ENCODE peak calls at places on chromosomes 13 and 19, in ten cellular contexts. One of them, this sample, is unnamed.

GRCh38 chr19:50489461-50490011 is 12.9 kb upstream of the GARIN5A start:
- DNase-seq in HEK293T: no peak
- DNase-seq in AG04450: no peak
- DNase-seq in stimulated activated CD4-positive, alpha-beta T cell treated with anti-CD3 and anti-CD28 coated beads, Interleukin-1b, Interleukin-23, amount 100 ng/mL, for 1 hour: no peak
- DNase-seq in omental fat pad: no peak
- DNase-seq in T1000: no peak
- DNase-seq in fibroblast of lung: no peak
- DNase-seq in GM12892: no peak
- DNase-seq in OCI-LY7: no peak
- DNase-seq in NCI-H748 treated with DMSO at 0.1 percent for 48 hours: no peak
- DNase-seq in this sample: no peak

GRCh38 chr13:112931028-112931934 is 37.7 kb upstream of the MCF2L start:
- DNase-seq in HEK293T: peak
- DNase-seq in AG04450: peak
- DNase-seq in stimulated activated CD4-positive, alpha-beta T cell treated with anti-CD3 and anti-CD28 coated beads, Interleukin-1b, Interleukin-23, amount 100 ng/mL, for 1 hour: no peak
- DNase-seq in omental fat pad: no peak
- DNase-seq in T1000: no peak
- DNase-seq in fibroblast of lung: peak
- DNase-seq in GM12892: no peak
- DNase-seq in OCI-LY7: no peak
- DNase-seq in NCI-H748 treated with DMSO at 0.1 percent for 48 hours: peak
- DNase-seq in this sample: no peak

GRCh38 chr19:41859213-41859617 is 840 bp upstream of the RPS19 start:
- DNase-seq in HEK293T: no peak
- DNase-seq in AG04450: no peak
- DNase-seq in stimulated activated CD4-positive, alpha-beta T cell treated with anti-CD3 and anti-CD28 coated beads, Interleukin-1b, Interleukin-23, amount 100 ng/mL, for 1 hour: no peak
- DNase-seq in omental fat pad: no peak
- DNase-seq in T1000: no peak
- DNase-seq in fibroblast of lung: no peak
- DNase-seq in GM12892: no peak
- DNase-seq in OCI-LY7: no peak
- DNase-seq in NCI-H748 treated with DMSO at 0.1 percent for 48 hours: no peak
- DNase-seq in this sample: no peak

GRCh38 chr19:42495663-42496062 is 32.6 kb downstream of the CEACAM1 start:
- DNase-seq in HEK293T: no peak
- DNase-seq in AG04450: no peak
- DNase-seq in stimulated activated CD4-positive, alpha-beta T cell treated with anti-CD3 and anti-CD28 coated beads, Interleukin-1b, Interleukin-23, amount 100 ng/mL, for 1 hour: no peak
- DNase-seq in omental fat pad: no peak
- DNase-seq in T1000: no peak
- DNase-seq in fibroblast of lung: no peak
- DNase-seq in GM12892: no peak
- DNase-seq in OCI-LY7: no peak
- DNase-seq in NCI-H748 treated with DMSO at 0.1 percent for 48 hours: no peak
- DNase-seq in this sample: no peak

GRCh38 chr13:98930014-98930625 is 47.7 kb downstream of the DOCK9 start:
- DNase-seq in HEK293T: no peak
- DNase-seq in AG04450: no peak
- DNase-seq in stimulated activated CD4-positive, alpha-beta T cell treated with anti-CD3 and anti-CD28 coated beads, Interleukin-1b, Interleukin-23, amount 100 ng/mL, for 1 hour: no peak
- DNase-seq in omental fat pad: no peak
- DNase-seq in T1000: no peak
- DNase-seq in fibroblast of lung: no peak
- DNase-seq in GM12892: no peak
- DNase-seq in OCI-LY7: no peak
- DNase-seq in NCI-H748 treated with DMSO at 0.1 percent for 48 hours: no peak
- DNase-seq in this sample: no peak

GRCh38 chr13:114148521-114148855 is 16.1 kb upstream of the RASA3 start:
- DNase-seq in HEK293T: no peak
- DNase-seq in AG04450: no peak
- DNase-seq in stimulated activated CD4-positive, alpha-beta T cell treated with anti-CD3 and anti-CD28 coated beads, Interleukin-1b, Interleukin-23, amount 100 ng/mL, for 1 hour: peak
- DNase-seq in omental fat pad: no peak
- DNase-seq in T1000: no peak
- DNase-seq in fibroblast of lung: no peak
- DNase-seq in GM12892: no peak
- DNase-seq in OCI-LY7: no peak
- DNase-seq in NCI-H748 treated with DMSO at 0.1 percent for 48 hours: peak
- DNase-seq in this sample: peak

GRCh38 chr13:114203536-114203935 is 24.5 kb downstream of the CFAP97D2 start:
- DNase-seq in HEK293T: no peak
- DNase-seq in AG04450: no peak
- DNase-seq in stimulated activated CD4-positive, alpha-beta T cell treated with anti-CD3 and anti-CD28 coated beads, Interleukin-1b, Interleukin-23, amount 100 ng/mL, for 1 hour: no peak
- DNase-seq in omental fat pad: no peak
- DNase-seq in T1000: no peak
- DNase-seq in fibroblast of lung: no peak
- DNase-seq in GM12892: no peak
- DNase-seq in OCI-LY7: no peak
- DNase-seq in NCI-H748 treated with DMSO at 0.1 percent for 48 hours: no peak
- DNase-seq in this sample: no peak

GRCh38 chr19:41413947-41414346 is 13.2 kb downstream of the B3GNT8 start:
- DNase-seq in HEK293T: no peak
- DNase-seq in AG04450: no peak
- DNase-seq in stimulated activated CD4-positive, alpha-beta T cell treated with anti-CD3 and anti-CD28 coated beads, Interleukin-1b, Interleukin-23, amount 100 ng/mL, for 1 hour: no peak
- DNase-seq in omental fat pad: no peak
- DNase-seq in T1000: no peak
- DNase-seq in fibroblast of lung: no peak
- DNase-seq in GM12892: no peak
- DNase-seq in OCI-LY7: no peak
- DNase-seq in NCI-H748 treated with DMSO at 0.1 percent for 48 hours: no peak
- DNase-seq in this sample: no peak

GRCh38 chr13:30504081-30504480 is 38.3 kb upstream of the HMGB1 start:
- DNase-seq in HEK293T: no peak
- DNase-seq in AG04450: no peak
- DNase-seq in stimulated activated CD4-positive, alpha-beta T cell treated with anti-CD3 and anti-CD28 coated beads, Interleukin-1b, Interleukin-23, amount 100 ng/mL, for 1 hour: no peak
- DNase-seq in omental fat pad: no peak
- DNase-seq in T1000: no peak
- DNase-seq in fibroblast of lung: peak
- DNase-seq in GM12892: peak
- DNase-seq in OCI-LY7: no peak
- DNase-seq in NCI-H748 treated with DMSO at 0.1 percent for 48 hours: no peak
- DNase-seq in this sample: no peak

GRCh38 chr13:39035799-39036198 is 2.1 kb downstream of the PROSER1 start:
- DNase-seq in HEK293T: no peak
- DNase-seq in AG04450: no peak
- DNase-seq in stimulated activated CD4-positive, alpha-beta T cell treated with anti-CD3 and anti-CD28 coated beads, Interleukin-1b, Interleukin-23, amount 100 ng/mL, for 1 hour: no peak
- DNase-seq in omental fat pad: no peak
- DNase-seq in T1000: no peak
- DNase-seq in fibroblast of lung: no peak
- DNase-seq in GM12892: no peak
- DNase-seq in OCI-LY7: no peak
- DNase-seq in NCI-H748 treated with DMSO at 0.1 percent for 48 hours: no peak
- DNase-seq in this sample: no peak

GRCh38 chr13:112587767-112588489 is at the start of gene TUBGCP3:
- DNase-seq in HEK293T: peak
- DNase-seq in AG04450: peak
- DNase-seq in stimulated activated CD4-positive, alpha-beta T cell treated with anti-CD3 and anti-CD28 coated beads, Interleukin-1b, Interleukin-23, amount 100 ng/mL, for 1 hour: peak
- DNase-seq in omental fat pad: no peak
- DNase-seq in T1000: peak
- DNase-seq in fibroblast of lung: peak
- DNase-seq in GM12892: peak
- DNase-seq in OCI-LY7: peak
- DNase-seq in NCI-H748 treated with DMSO at 0.1 percent for 48 hours: peak
- DNase-seq in this sample: peak

GRCh38 chr13:99289674-99290337 is 17.4 kb downstream of the GPR183 start:
- DNase-seq in HEK293T: no peak
- DNase-seq in AG04450: no peak
- DNase-seq in stimulated activated CD4-positive, alpha-beta T cell treated with anti-CD3 and anti-CD28 coated beads, Interleukin-1b, Interleukin-23, amount 100 ng/mL, for 1 hour: no peak
- DNase-seq in omental fat pad: no peak
- DNase-seq in T1000: no peak
- DNase-seq in fibroblast of lung: no peak
- DNase-seq in GM12892: no peak
- DNase-seq in OCI-LY7: no peak
- DNase-seq in NCI-H748 treated with DMSO at 0.1 percent for 48 hours: no peak
- DNase-seq in this sample: no peak

GRCh38 chr13:23544668-23545067 is 25.5 kb upstream of the TNFRSF19 start:
- DNase-seq in HEK293T: no peak
- DNase-seq in AG04450: no peak
- DNase-seq in stimulated activated CD4-positive, alpha-beta T cell treated with anti-CD3 and anti-CD28 coated beads, Interleukin-1b, Interleukin-23, amount 100 ng/mL, for 1 hour: no peak
- DNase-seq in omental fat pad: no peak
- DNase-seq in T1000: no peak
- DNase-seq in fibroblast of lung: no peak
- DNase-seq in GM12892: no peak
- DNase-seq in OCI-LY7: no peak
- DNase-seq in NCI-H748 treated with DMSO at 0.1 percent for 48 hours: no peak
- DNase-seq in this sample: no peak

GRCh38 chr19:8902520-8902919 is 70.3 kb downstream of the MBD3L1 start:
- DNase-seq in HEK293T: no peak
- DNase-seq in AG04450: no peak
- DNase-seq in stimulated activated CD4-positive, alpha-beta T cell treated with anti-CD3 and anti-CD28 coated beads, Interleukin-1b, Interleukin-23, amount 100 ng/mL, for 1 hour: no peak
- DNase-seq in omental fat pad: no peak
- DNase-seq in T1000: no peak
- DNase-seq in fibroblast of lung: no peak
- DNase-seq in GM12892: no peak
- DNase-seq in OCI-LY7: no peak
- DNase-seq in NCI-H748 treated with DMSO at 0.1 percent for 48 hours: no peak
- DNase-seq in this sample: no peak

GRCh38 chr13:33229446-33230177 is 55.9 kb downstream of the STARD13 start:
- DNase-seq in HEK293T: no peak
- DNase-seq in AG04450: no peak
- DNase-seq in stimulated activated CD4-positive, alpha-beta T cell treated with anti-CD3 and anti-CD28 coated beads, Interleukin-1b, Interleukin-23, amount 100 ng/mL, for 1 hour: no peak
- DNase-seq in omental fat pad: no peak
- DNase-seq in T1000: no peak
- DNase-seq in fibroblast of lung: no peak
- DNase-seq in GM12892: no peak
- DNase-seq in OCI-LY7: no peak
- DNase-seq in NCI-H748 treated with DMSO at 0.1 percent for 48 hours: no peak
- DNase-seq in this sample: no peak

GRCh38 chr19:29001922-29002247 is 211.1 kb downstream of the UQCRFS1 start:
- DNase-seq in HEK293T: no peak
- DNase-seq in AG04450: no peak
- DNase-seq in stimulated activated CD4-positive, alpha-beta T cell treated with anti-CD3 and anti-CD28 coated beads, Interleukin-1b, Interleukin-23, amount 100 ng/mL, for 1 hour: no peak
- DNase-seq in omental fat pad: no peak
- DNase-seq in T1000: no peak
- DNase-seq in fibroblast of lung: no peak
- DNase-seq in GM12892: no peak
- DNase-seq in OCI-LY7: no peak
- DNase-seq in NCI-H748 treated with DMSO at 0.1 percent for 48 hours: no peak
- DNase-seq in this sample: no peak

GRCh38 chr13:29859971-29860370 is 9.6 kb upstream of the UBL3 start:
- DNase-seq in HEK293T: no peak
- DNase-seq in AG04450: no peak
- DNase-seq in stimulated activated CD4-positive, alpha-beta T cell treated with anti-CD3 and anti-CD28 coated beads, Interleukin-1b, Interleukin-23, amount 100 ng/mL, for 1 hour: no peak
- DNase-seq in omental fat pad: no peak
- DNase-seq in T1000: no peak
- DNase-seq in fibroblast of lung: peak
- DNase-seq in GM12892: no peak
- DNase-seq in OCI-LY7: no peak
- DNase-seq in NCI-H748 treated with DMSO at 0.1 percent for 48 hours: no peak
- DNase-seq in this sample: no peak

GRCh38 chr13:112722433-112723250 is 32.8 kb downstream of the ATP11A start:
- DNase-seq in HEK293T: no peak
- DNase-seq in AG04450: peak
- DNase-seq in stimulated activated CD4-positive, alpha-beta T cell treated with anti-CD3 and anti-CD28 coated beads, Interleukin-1b, Interleukin-23, amount 100 ng/mL, for 1 hour: no peak
- DNase-seq in omental fat pad: no peak
- DNase-seq in T1000: peak
- DNase-seq in fibroblast of lung: peak
- DNase-seq in GM12892: no peak
- DNase-seq in OCI-LY7: no peak
- DNase-seq in NCI-H748 treated with DMSO at 0.1 percent for 48 hours: no peak
- DNase-seq in this sample: peak

GRCh38 chr19:56594783-56595547 is at the start of gene ZNF71:
- DNase-seq in HEK293T: peak
- DNase-seq in AG04450: peak
- DNase-seq in stimulated activated CD4-positive, alpha-beta T cell treated with anti-CD3 and anti-CD28 coated beads, Interleukin-1b, Interleukin-23, amount 100 ng/mL, for 1 hour: peak
- DNase-seq in omental fat pad: peak
- DNase-seq in T1000: peak
- DNase-seq in fibroblast of lung: peak
- DNase-seq in GM12892: peak
- DNase-seq in OCI-LY7: peak
- DNase-seq in NCI-H748 treated with DMSO at 0.1 percent for 48 hours: peak
- DNase-seq in this sample: peak

GRCh38 chr13:30908416-30908980 is 2.4 kb downstream of the MEDAG start:
- DNase-seq in HEK293T: no peak
- DNase-seq in AG04450: no peak
- DNase-seq in stimulated activated CD4-positive, alpha-beta T cell treated with anti-CD3 and anti-CD28 coated beads, Interleukin-1b, Interleukin-23, amount 100 ng/mL, for 1 hour: no peak
- DNase-seq in omental fat pad: no peak
- DNase-seq in T1000: no peak
- DNase-seq in fibroblast of lung: peak
- DNase-seq in GM12892: no peak
- DNase-seq in OCI-LY7: no peak
- DNase-seq in NCI-H748 treated with DMSO at 0.1 percent for 48 hours: no peak
- DNase-seq in this sample: no peak

GRCh38 chr19:57850553-57851017 is 926 bp downstream of the ZNF587 start:
- DNase-seq in HEK293T: no peak
- DNase-seq in AG04450: no peak
- DNase-seq in stimulated activated CD4-positive, alpha-beta T cell treated with anti-CD3 and anti-CD28 coated beads, Interleukin-1b, Interleukin-23, amount 100 ng/mL, for 1 hour: no peak
- DNase-seq in omental fat pad: no peak
- DNase-seq in T1000: no peak
- DNase-seq in fibroblast of lung: peak
- DNase-seq in GM12892: no peak
- DNase-seq in OCI-LY7: peak
- DNase-seq in NCI-H748 treated with DMSO at 0.1 percent for 48 hours: peak
- DNase-seq in this sample: no peak

This sample was measured in cardiac septum.